ENCODE peak calls at places on chromosomes 13 and 19, in four cellular contexts. One of them, this sample, is unnamed. For H3K9me3, the result is how much of the 10 kb centered on the place peaks cover.

GRCh38 chr19:9009935-9010651 is at the start of gene MUC16:
- DNase-seq in Karpas-422: no peak
- DNase-seq in IMR-90: no peak
- DNase-seq in neuronal stem cell: no peak
- DNase-seq in this sample: peak

GRCh38 chr13:50131998-50132936 is 117.0 kb downstream of the KCNRG start:
- DNase-seq in Karpas-422: no peak
- DNase-seq in IMR-90: no peak
- DNase-seq in neuronal stem cell: peak
- DNase-seq in this sample: no peak

GRCh38 chr19:18420931-18421330 is 1.7 kb downstream of the SSBP4 start:
- DNase-seq in Karpas-422: no peak
- DNase-seq in IMR-90: no peak
- DNase-seq in neuronal stem cell: no peak
- DNase-seq in this sample: no peak

GRCh38 chr13:84737671-84738070 is 855.4 kb upstream of the SLITRK1 start:
- DNase-seq in Karpas-422: no peak
- DNase-seq in IMR-90: no peak
- DNase-seq in neuronal stem cell: no peak
- DNase-seq in this sample: no peak

GRCh38 chr19:47134533-47134932 is 3.9 kb downstream of the SAE1 start:
- DNase-seq in Karpas-422: no peak
- DNase-seq in IMR-90: no peak
- DNase-seq in neuronal stem cell: no peak
- DNase-seq in this sample: no peak

GRCh38 chr19:53612762-53613526 is 18.9 kb upstream of the DPRX start:
- DNase-seq in Karpas-422: no peak
- DNase-seq in IMR-90: no peak
- DNase-seq in neuronal stem cell: no peak
- DNase-seq in this sample: no peak

GRCh38 chr13:24232037-24232436 is 71.5 kb downstream of the SPATA13 start:
- DNase-seq in Karpas-422: no peak
- DNase-seq in IMR-90: no peak
- DNase-seq in neuronal stem cell: no peak
- DNase-seq in this sample: no peak

GRCh38 chr19:6271721-6272410 is 7.9 kb downstream of the MLLT1 start:
- DNase-seq in Karpas-422: no peak
- DNase-seq in IMR-90: peak
- DNase-seq in neuronal stem cell: no peak
- DNase-seq in this sample: no peak

GRCh38 chr13:85653681-85654080 is 145.5 kb downstream of the SLITRK6 start:
- DNase-seq in Karpas-422: no peak
- DNase-seq in IMR-90: no peak
- DNase-seq in neuronal stem cell: no peak
- DNase-seq in this sample: no peak

GRCh38 chr13:102020611-102021216 is 381.1 kb downstream of the FGF14 start:
- DNase-seq in Karpas-422: no peak
- DNase-seq in IMR-90: no peak
- DNase-seq in neuronal stem cell: no peak
- DNase-seq in this sample: no peak

GRCh38 chr13:97030705-97031452 is 36.6 kb upstream of the OXGR1 start:
- DNase-seq in Karpas-422: peak
- DNase-seq in IMR-90: peak
- DNase-seq in neuronal stem cell: peak
- DNase-seq in this sample: peak

GRCh38 chr19:17243854-17244617 is 1.7 kb downstream of the NR2F6 start:
- DNase-seq in Karpas-422: no peak
- DNase-seq in IMR-90: peak
- DNase-seq in neuronal stem cell: no peak
- DNase-seq in this sample: no peak
- H3K27ac ChIP-seq in Karpas-422: no peak
- H3K27ac ChIP-seq in IMR-90: peak
- H3K27ac ChIP-seq in neuronal stem cell: no peak
- H3K27ac ChIP-seq in this sample: no peak

DNA sequence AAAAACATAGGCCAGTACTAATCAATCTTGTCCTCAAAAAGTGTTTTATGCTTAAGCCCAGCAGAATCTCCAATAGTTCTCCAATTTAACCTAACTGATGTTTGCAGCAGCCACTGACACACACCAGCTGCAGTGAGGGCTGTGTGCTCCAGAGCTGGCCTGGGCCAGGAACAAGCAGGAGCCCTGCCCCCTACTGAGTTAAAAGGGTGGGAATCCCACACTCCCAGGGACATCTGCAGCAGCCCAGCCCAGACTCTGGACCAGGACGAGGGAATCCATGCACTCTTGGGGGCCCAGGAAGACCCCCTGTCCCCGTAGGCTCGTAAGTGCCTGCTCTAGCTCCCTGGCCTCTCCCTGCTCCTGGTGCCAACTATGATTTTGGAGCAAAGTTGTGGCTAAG is 91.5 kb upstream of the ATXN8OS start:
- DNase-seq in Karpas-422: no peak
- DNase-seq in IMR-90: no peak
- DNase-seq in neuronal stem cell: no peak
- DNase-seq in this sample: no peak
- H2AFZ ChIP-seq in Karpas-422: no peak
- H2AFZ ChIP-seq in IMR-90: no peak
- H2AFZ ChIP-seq in neuronal stem cell: no peak
- H2AFZ ChIP-seq in this sample: no peak

GRCh38 chr19:41578886-41579285 is 2.9 kb downstream of the CEACAM21 start:
- DNase-seq in Karpas-422: no peak
- DNase-seq in IMR-90: no peak
- DNase-seq in neuronal stem cell: no peak
- DNase-seq in this sample: no peak
- H3K9me3 ChIP-seq in Karpas-422: under half
- H3K9me3 ChIP-seq in IMR-90: under half
- H3K9me3 ChIP-seq in neuronal stem cell: under half
- H3K9me3 ChIP-seq in this sample: under half

GRCh38 chr19:49475191-49475932 is 1.3 kb downstream of the FLT3LG start:
- DNase-seq in Karpas-422: no peak
- DNase-seq in IMR-90: no peak
- DNase-seq in neuronal stem cell: no peak
- DNase-seq in this sample: no peak

GRCh38 chr19:49475995-49476880 is 2.2 kb downstream of the FLT3LG start:
- DNase-seq in Karpas-422: peak
- DNase-seq in IMR-90: no peak
- DNase-seq in neuronal stem cell: peak
- DNase-seq in this sample: no peak

GRCh38 chr19:49474545-49474930 is 523 bp downstream of the FLT3LG start:
- DNase-seq in Karpas-422: no peak
- DNase-seq in IMR-90: no peak
- DNase-seq in neuronal stem cell: no peak
- DNase-seq in this sample: no peak

GRCh38 chr19:49472936-49473335 is 1.1 kb upstream of the FLT3LG start:
- DNase-seq in Karpas-422: peak
- DNase-seq in IMR-90: no peak
- DNase-seq in neuronal stem cell: no peak
- DNase-seq in this sample: no peak

GRCh38 chr19:49473868-49474544 is at the start of gene FLT3LG:
- DNase-seq in Karpas-422: peak
- DNase-seq in IMR-90: peak
- DNase-seq in neuronal stem cell: no peak
- DNase-seq in this sample: peak
- H3K27ac ChIP-seq in Karpas-422: no peak
- H3K27ac ChIP-seq in IMR-90: peak
- H3K27ac ChIP-seq in neuronal stem cell: no peak
- H3K27ac ChIP-seq in this sample: peak

GRCh38 chr19:55133639-55134444 is 15.2 kb downstream of the TNNT1 start:
- DNase-seq in Karpas-422: peak
- DNase-seq in IMR-90: no peak
- DNase-seq in neuronal stem cell: no peak
- DNase-seq in this sample: no peak
- H2AFZ ChIP-seq in Karpas-422: no peak
- H2AFZ ChIP-seq in IMR-90: peak
- H2AFZ ChIP-seq in neuronal stem cell: peak
- H2AFZ ChIP-seq in this sample: no peak

DNA sequence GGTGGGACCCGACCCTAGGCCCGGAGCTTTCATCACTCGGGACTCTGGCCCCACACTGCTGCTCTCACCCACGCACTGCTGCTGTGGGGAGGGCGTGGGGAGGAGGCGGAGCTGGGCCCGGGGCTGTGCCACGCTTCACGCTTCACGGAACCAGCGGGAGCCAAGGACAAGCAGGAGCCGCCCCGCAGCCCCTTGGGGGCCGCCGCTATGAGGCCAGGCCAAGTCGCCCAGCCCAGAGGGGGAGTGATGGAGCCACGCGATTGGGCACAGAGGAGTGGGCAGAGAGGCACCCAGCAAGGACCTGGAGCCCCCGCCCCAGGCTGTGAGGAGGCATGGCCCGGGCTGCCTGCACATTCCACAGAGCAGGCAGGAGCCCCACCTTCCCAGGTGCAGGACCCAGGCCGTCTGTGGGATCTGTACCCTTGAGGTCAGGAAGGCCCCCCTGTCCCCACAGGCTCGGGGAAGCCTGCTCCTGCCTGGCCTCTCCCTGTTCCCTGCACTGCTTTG is 10.2 kb upstream of the SUPT20H start:
- DNase-seq in Karpas-422: no peak
- DNase-seq in IMR-90: no peak
- DNase-seq in neuronal stem cell: no peak
- DNase-seq in this sample: no peak
- H3K9me3 ChIP-seq in Karpas-422: under half
- H3K9me3 ChIP-seq in IMR-90: under half
- H3K9me3 ChIP-seq in neuronal stem cell: under half
- H3K9me3 ChIP-seq in this sample: under half

DNA sequence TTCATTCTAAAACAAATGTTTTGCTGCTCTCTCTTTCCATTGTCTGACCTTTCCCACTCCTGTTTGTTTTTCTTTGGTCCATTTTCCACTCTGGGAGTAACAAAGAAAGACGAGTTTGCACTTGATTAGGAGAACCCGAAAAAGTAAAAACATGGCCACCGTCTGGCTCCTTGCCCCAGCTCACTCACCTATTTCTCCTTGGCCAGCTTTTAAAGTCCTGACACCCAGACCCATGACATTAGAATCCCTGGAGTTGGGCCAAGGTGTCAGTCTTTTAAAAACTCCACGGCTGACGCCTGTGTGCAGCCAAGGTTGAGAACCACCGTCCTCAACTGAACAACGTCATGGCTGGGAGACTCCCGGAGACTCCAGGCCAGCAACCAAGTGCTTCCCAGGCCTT is 63.6 kb upstream of the FLT1 start:
- DNase-seq in Karpas-422: no peak
- DNase-seq in IMR-90: no peak
- DNase-seq in neuronal stem cell: no peak
- DNase-seq in this sample: no peak
- H3K27ac ChIP-seq in Karpas-422: no peak
- H3K27ac ChIP-seq in IMR-90: peak
- H3K27ac ChIP-seq in neuronal stem cell: no peak
- H3K27ac ChIP-seq in this sample: no peak

GRCh38 chr19:37779139-37780035 is at the start of gene ZNF573:
- DNase-seq in Karpas-422: peak
- DNase-seq in IMR-90: peak
- DNase-seq in neuronal stem cell: peak
- DNase-seq in this sample: peak

DNA sequence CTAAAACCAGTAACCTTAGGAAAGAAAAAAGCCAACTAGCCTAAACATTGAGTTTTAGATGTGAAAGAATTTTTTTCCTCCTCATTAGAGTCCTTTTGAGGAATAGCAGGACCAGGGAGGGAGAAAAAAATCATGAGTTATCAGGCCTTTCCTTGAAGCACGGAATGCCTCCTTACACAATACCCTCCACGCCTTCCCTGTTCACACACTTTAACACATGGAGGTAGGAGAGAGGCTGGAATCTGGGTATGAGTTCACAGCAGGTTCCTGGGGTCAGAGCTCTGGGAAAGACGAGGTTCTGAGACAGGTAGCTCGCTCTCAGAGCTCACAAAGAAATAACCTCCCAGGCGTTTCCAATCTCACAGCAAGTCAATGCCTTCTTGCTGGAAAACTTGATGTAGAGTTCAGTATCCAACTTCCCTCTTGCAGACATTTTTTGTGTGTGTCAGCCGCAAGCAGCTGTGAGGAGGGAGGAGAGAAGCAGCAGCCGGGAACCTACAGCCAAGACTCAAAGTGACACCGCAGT is 710 bp downstream of the ZNF573 start:
- DNase-seq in Karpas-422: no peak
- DNase-seq in IMR-90: peak
- DNase-seq in neuronal stem cell: peak
- DNase-seq in this sample: no peak
- H2AFZ ChIP-seq in Karpas-422: peak
- H2AFZ ChIP-seq in IMR-90: peak
- H2AFZ ChIP-seq in neuronal stem cell: peak
- H2AFZ ChIP-seq in this sample: peak

This sample was measured in MM.1S.